ENCODE peak calls at places on chromosomes 11 and 22, in seven cellular contexts. One of them, this sample, is unnamed. For H3K9me3 and H3K4me1, the result is how much of the 10 kb centered on the place peaks cover.

GRCh38 chr11:36672815-36673450 is 74.9 kb upstream of the RAG2 start:
- DNase-seq in sigmoid colon: no peak
- DNase-seq in RWPE2: no peak
- DNase-seq in neural progenitor cell: peak
- DNase-seq in mammary epithelial cell: peak
- DNase-seq in stomach: no peak
- DNase-seq in body of pancreas: peak
- DNase-seq in this sample: no peak

GRCh38 chr11:129313588-129314288 is 61.9 kb upstream of the BARX2 start:
- DNase-seq in sigmoid colon: no peak
- DNase-seq in RWPE2: no peak
- DNase-seq in neural progenitor cell: no peak
- DNase-seq in mammary epithelial cell: no peak
- DNase-seq in stomach: no peak
- DNase-seq in body of pancreas: peak
- DNase-seq in this sample: no peak

GRCh38 chr22:31944700-31945477 is 554 bp downstream of the YWHAH start:
- DNase-seq in sigmoid colon: peak
- DNase-seq in RWPE2: no peak
- DNase-seq in neural progenitor cell: no peak
- DNase-seq in mammary epithelial cell: no peak
- DNase-seq in stomach: peak
- DNase-seq in body of pancreas: peak
- DNase-seq in this sample: peak

GRCh38 chr11:78039919-78040671 is 17.0 kb upstream of the KCTD14 start:
- DNase-seq in sigmoid colon: peak
- DNase-seq in RWPE2: peak
- DNase-seq in neural progenitor cell: no peak
- DNase-seq in mammary epithelial cell: peak
- DNase-seq in stomach: peak
- DNase-seq in body of pancreas: peak
- DNase-seq in this sample: peak

GRCh38 chr22:41482319-41482935 is 13.5 kb downstream of the ACO2 start:
- DNase-seq in sigmoid colon: no peak
- DNase-seq in RWPE2: no peak
- DNase-seq in neural progenitor cell: no peak
- DNase-seq in mammary epithelial cell: no peak
- DNase-seq in stomach: no peak
- DNase-seq in body of pancreas: no peak
- DNase-seq in this sample: no peak

GRCh38 chr11:64331569-64332371 is 8.2 kb upstream of the CCDC88B start:
- DNase-seq in sigmoid colon: peak
- DNase-seq in RWPE2: peak
- DNase-seq in neural progenitor cell: no peak
- DNase-seq in mammary epithelial cell: peak
- DNase-seq in stomach: peak
- DNase-seq in body of pancreas: peak
- DNase-seq in this sample: peak

GRCh38 chr22:49799431-49800075 is 28.1 kb downstream of the BRD1 start:
- DNase-seq in sigmoid colon: no peak
- DNase-seq in RWPE2: no peak
- DNase-seq in neural progenitor cell: no peak
- DNase-seq in mammary epithelial cell: no peak
- DNase-seq in stomach: no peak
- DNase-seq in body of pancreas: no peak
- DNase-seq in this sample: peak

GRCh38 chr11:70910835-70911234 is 341.5 kb downstream of the SHANK2 start:
- DNase-seq in sigmoid colon: no peak
- DNase-seq in RWPE2: no peak
- DNase-seq in neural progenitor cell: no peak
- DNase-seq in mammary epithelial cell: peak
- DNase-seq in stomach: no peak
- DNase-seq in body of pancreas: no peak
- DNase-seq in this sample: no peak

GRCh38 chr11:19560156-19560555 is 152.5 kb upstream of the NAV2 start:
- DNase-seq in sigmoid colon: no peak
- DNase-seq in RWPE2: no peak
- DNase-seq in neural progenitor cell: no peak
- DNase-seq in mammary epithelial cell: no peak
- DNase-seq in stomach: no peak
- DNase-seq in body of pancreas: no peak
- DNase-seq in this sample: no peak

GRCh38 chr11:114066046-114066648 is 6.6 kb downstream of the ZBTB16 start:
- DNase-seq in sigmoid colon: peak
- DNase-seq in RWPE2: no peak
- DNase-seq in neural progenitor cell: no peak
- DNase-seq in mammary epithelial cell: no peak
- DNase-seq in stomach: no peak
- DNase-seq in body of pancreas: no peak
- DNase-seq in this sample: no peak

GRCh38 chr11:134034496-134035381 is 34.1 kb upstream of the JAM3 start:
- DNase-seq in sigmoid colon: no peak
- DNase-seq in RWPE2: no peak
- DNase-seq in neural progenitor cell: no peak
- DNase-seq in mammary epithelial cell: peak
- DNase-seq in stomach: peak
- DNase-seq in body of pancreas: peak
- DNase-seq in this sample: no peak

GRCh38 chr22:31491218-31491962 is 1.7 kb upstream of the EIF4ENIF1 start:
- DNase-seq in sigmoid colon: no peak
- DNase-seq in RWPE2: no peak
- DNase-seq in neural progenitor cell: peak
- DNase-seq in mammary epithelial cell: no peak
- DNase-seq in stomach: no peak
- DNase-seq in body of pancreas: no peak
- DNase-seq in this sample: no peak

GRCh38 chr11:74311352-74311926 is at the start of gene P4HA3:
- DNase-seq in sigmoid colon: peak
- DNase-seq in RWPE2: peak
- DNase-seq in neural progenitor cell: peak
- DNase-seq in mammary epithelial cell: peak
- DNase-seq in stomach: peak
- DNase-seq in body of pancreas: peak
- DNase-seq in this sample: peak

GRCh38 chr11:35990816-35991215 is 47.0 kb downstream of the LDLRAD3 start:
- DNase-seq in sigmoid colon: no peak
- DNase-seq in RWPE2: no peak
- DNase-seq in neural progenitor cell: no peak
- DNase-seq in mammary epithelial cell: no peak
- DNase-seq in stomach: no peak
- DNase-seq in body of pancreas: no peak
- DNase-seq in this sample: no peak

GRCh38 chr11:36023922-36024321 is 80.1 kb downstream of the LDLRAD3 start:
- DNase-seq in sigmoid colon: no peak
- DNase-seq in RWPE2: no peak
- DNase-seq in neural progenitor cell: no peak
- DNase-seq in mammary epithelial cell: no peak
- DNase-seq in stomach: no peak
- DNase-seq in body of pancreas: no peak
- DNase-seq in this sample: no peak

GRCh38 chr11:108887436-108888238 is 222.8 kb downstream of the DDX10 start:
- DNase-seq in sigmoid colon: no peak
- DNase-seq in RWPE2: no peak
- DNase-seq in neural progenitor cell: no peak
- DNase-seq in mammary epithelial cell: no peak
- DNase-seq in stomach: no peak
- DNase-seq in body of pancreas: no peak
- DNase-seq in this sample: no peak

GRCh38 chr11:42407379-42407778 is 904.4 kb upstream of the API5 start:
- DNase-seq in sigmoid colon: no peak
- DNase-seq in RWPE2: no peak
- DNase-seq in neural progenitor cell: peak
- DNase-seq in mammary epithelial cell: peak
- DNase-seq in stomach: peak
- DNase-seq in body of pancreas: no peak
- DNase-seq in this sample: no peak

GRCh38 chr11:73152861-73153483 is 10.9 kb upstream of the FCHSD2 start:
- DNase-seq in sigmoid colon: peak
- DNase-seq in RWPE2: no peak
- DNase-seq in neural progenitor cell: peak
- DNase-seq in mammary epithelial cell: no peak
- DNase-seq in stomach: peak
- DNase-seq in body of pancreas: no peak
- DNase-seq in this sample: no peak

GRCh38 chr11:130165601-130166456 is 6.2 kb downstream of the ST14 start:
- DNase-seq in sigmoid colon: no peak
- DNase-seq in RWPE2: no peak
- DNase-seq in neural progenitor cell: no peak
- DNase-seq in mammary epithelial cell: no peak
- DNase-seq in stomach: no peak
- DNase-seq in body of pancreas: peak
- DNase-seq in this sample: no peak

GRCh38 chr22:44224166-44224565 is 43.4 kb downstream of the PARVG start:
- DNase-seq in sigmoid colon: peak
- DNase-seq in RWPE2: no peak
- DNase-seq in neural progenitor cell: no peak
- DNase-seq in mammary epithelial cell: peak
- DNase-seq in stomach: no peak
- DNase-seq in body of pancreas: no peak
- DNase-seq in this sample: peak

GRCh38 chr22:22872722-22873708 is 14.6 kb upstream of the IGLL5 start:
- DNase-seq in sigmoid colon: no peak
- DNase-seq in RWPE2: no peak
- DNase-seq in neural progenitor cell: no peak
- DNase-seq in mammary epithelial cell: no peak
- DNase-seq in stomach: no peak
- DNase-seq in body of pancreas: no peak
- DNase-seq in this sample: no peak

GRCh38 chr11:9219115-9219514 is 46.0 kb downstream of the DENND5A start:
- DNase-seq in sigmoid colon: no peak
- DNase-seq in RWPE2: no peak
- DNase-seq in neural progenitor cell: no peak
- DNase-seq in mammary epithelial cell: no peak
- DNase-seq in stomach: no peak
- DNase-seq in body of pancreas: no peak
- DNase-seq in this sample: no peak

DNA sequence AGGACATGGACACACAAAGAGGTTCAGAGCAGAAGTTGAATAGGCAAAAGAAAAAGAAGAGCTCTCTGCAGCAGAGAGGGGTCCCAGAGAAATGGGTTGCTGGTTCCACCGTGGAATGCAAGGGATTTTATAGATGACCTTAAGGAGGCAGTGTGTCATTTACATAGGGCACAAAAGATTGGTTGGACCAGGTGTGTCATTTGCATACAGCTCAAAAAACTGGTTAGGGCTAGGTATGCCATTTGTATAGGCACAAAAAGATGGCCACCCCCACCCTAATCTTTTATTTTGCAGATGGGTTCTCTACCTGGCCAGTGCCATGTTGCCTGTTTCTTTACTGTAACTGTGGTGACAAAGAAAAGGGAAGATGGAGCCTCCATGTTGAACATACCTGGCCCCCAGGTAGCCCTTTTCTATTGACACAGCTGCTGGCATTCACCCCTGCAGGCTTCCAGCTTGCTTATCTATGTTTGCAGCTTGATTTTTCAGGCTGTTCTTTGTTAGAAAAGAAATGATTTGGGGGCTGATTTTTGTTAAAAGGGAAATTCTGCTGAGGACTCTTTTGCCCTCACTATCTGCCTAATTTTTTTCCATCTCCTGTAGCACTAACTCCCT is 3.1 kb upstream of the CAVIN3 start:
- DNase-seq in sigmoid colon: no peak
- DNase-seq in RWPE2: no peak
- DNase-seq in neural progenitor cell: no peak
- DNase-seq in mammary epithelial cell: no peak
- DNase-seq in stomach: peak
- DNase-seq in body of pancreas: peak
- DNase-seq in this sample: no peak
- H3K27ac ChIP-seq in sigmoid colon: peak
- H3K27ac ChIP-seq in RWPE2: no peak
- H3K27ac ChIP-seq in neural progenitor cell: no peak
- H3K27ac ChIP-seq in mammary epithelial cell: no peak
- H3K27ac ChIP-seq in stomach: peak
- H3K27ac ChIP-seq in body of pancreas: peak
- H3K27ac ChIP-seq in this sample: no peak

GRCh38 chr11:1397862-1398505 is 8.2 kb downstream of the BRSK2 start:
- DNase-seq in sigmoid colon: no peak
- DNase-seq in RWPE2: no peak
- DNase-seq in neural progenitor cell: no peak
- DNase-seq in mammary epithelial cell: no peak
- DNase-seq in stomach: no peak
- DNase-seq in body of pancreas: no peak
- DNase-seq in this sample: no peak
- H3K9me3 ChIP-seq in sigmoid colon: under half
- H3K9me3 ChIP-seq in RWPE2: under half
- H3K9me3 ChIP-seq in neural progenitor cell: under half
- H3K9me3 ChIP-seq in mammary epithelial cell: under half
- H3K9me3 ChIP-seq in stomach: under half
- H3K9me3 ChIP-seq in body of pancreas: under half
- H3K9me3 ChIP-seq in this sample: under half

GRCh38 chr11:31810779-31811647 is at the start of gene PAX6:
- DNase-seq in sigmoid colon: peak
- DNase-seq in RWPE2: no peak
- DNase-seq in neural progenitor cell: peak
- DNase-seq in mammary epithelial cell: peak
- DNase-seq in stomach: no peak
- DNase-seq in body of pancreas: peak
- DNase-seq in this sample: peak

GRCh38 chr11:31813961-31814868 is 3.1 kb upstream of the PAX6 start:
- DNase-seq in sigmoid colon: peak
- DNase-seq in RWPE2: no peak
- DNase-seq in neural progenitor cell: peak
- DNase-seq in mammary epithelial cell: no peak
- DNase-seq in stomach: no peak
- DNase-seq in body of pancreas: no peak
- DNase-seq in this sample: peak

GRCh38 chr11:31813242-31813960 is 2.3 kb upstream of the PAX6 start:
- DNase-seq in sigmoid colon: no peak
- DNase-seq in RWPE2: no peak
- DNase-seq in neural progenitor cell: peak
- DNase-seq in mammary epithelial cell: no peak
- DNase-seq in stomach: no peak
- DNase-seq in body of pancreas: no peak
- DNase-seq in this sample: no peak

GRCh38 chr11:31809857-31810778 is 1.0 kb downstream of the PAX6 start:
- DNase-seq in sigmoid colon: peak
- DNase-seq in RWPE2: no peak
- DNase-seq in neural progenitor cell: peak
- DNase-seq in mammary epithelial cell: peak
- DNase-seq in stomach: no peak
- DNase-seq in body of pancreas: no peak
- DNase-seq in this sample: no peak

GRCh38 chr11:31812392-31813241 is 1.5 kb upstream of the PAX6 start:
- DNase-seq in sigmoid colon: no peak
- DNase-seq in RWPE2: no peak
- DNase-seq in neural progenitor cell: peak
- DNase-seq in mammary epithelial cell: no peak
- DNase-seq in stomach: no peak
- DNase-seq in body of pancreas: no peak
- DNase-seq in this sample: no peak
- H3K4me1 ChIP-seq in sigmoid colon: half or more
- H3K4me1 ChIP-seq in RWPE2: under half
- H3K4me1 ChIP-seq in neural progenitor cell: under half
- H3K4me1 ChIP-seq in mammary epithelial cell: under half
- H3K4me1 ChIP-seq in stomach: half or more
- H3K4me1 ChIP-seq in body of pancreas: half or more
- H3K4me1 ChIP-seq in this sample: half or more

GRCh38 chr11:10522921-10523320 is 18.1 kb downstream of the RNF141 start:
- DNase-seq in sigmoid colon: no peak
- DNase-seq in RWPE2: no peak
- DNase-seq in neural progenitor cell: no peak
- DNase-seq in mammary epithelial cell: peak
- DNase-seq in stomach: no peak
- DNase-seq in body of pancreas: no peak
- DNase-seq in this sample: no peak
- H3K27ac ChIP-seq in sigmoid colon: peak
- H3K27ac ChIP-seq in RWPE2: no peak
- H3K27ac ChIP-seq in neural progenitor cell: no peak
- H3K27ac ChIP-seq in mammary epithelial cell: peak
- H3K27ac ChIP-seq in stomach: no peak
- H3K27ac ChIP-seq in body of pancreas: no peak
- H3K27ac ChIP-seq in this sample: peak